ENCODE peak calls at places on chromosomes 12 and 14, in nine cellular contexts. C is psoas muscle, L is adrenal gland, P is choroid plexus epithelial cell, X is mucosa of descending colon, J is fibroblast of lung, U is neural progenitor cell, W is HFF-Myc, I is HCT116. N is an unnamed sample.

GRCh38 chr14:59427653-59428578 is 37.3 kb downstream of the GPR135 start:
- DNase-seq in C (peak; percentile 58), L (peak; percentile 49), P (peak; percentile 55), X (no peak), J (peak; percentile 58), U (no peak), W (no peak), I (no peak), N (no peak)

GRCh38 chr14:58533417-58533816 is 104.3 kb upstream of the DACT1 start:
- DNase-seq in C (no peak), L (no peak), P (peak; percentile 37), X (no peak), J (peak; percentile 33), U (peak; percentile 39), W (peak; percentile 7), I (no peak), N (no peak)

GRCh38 chr12:98955284-98955683 is 310.2 kb downstream of the APAF1 start:
- DNase-seq in C (no peak), L (no peak), P (peak; percentile 32), X (no peak), J (no peak), U (peak; percentile 49), W (no peak), I (peak; percentile 27), N (peak; percentile 41)

GRCh38 chr14:55701638-55702037 is 121.6 kb downstream of the KTN1 start:
- DNase-seq in C (no peak), L (no peak), P (no peak), X (no peak), J (peak; percentile 82), U (no peak), W (no peak), I (no peak), N (peak; percentile 88)

GRCh38 chr12:109861689-109862314 is 18.5 kb downstream of the GLTP start:
- DNase-seq in C (no peak), L (no peak), P (peak; percentile 16), X (no peak), J (no peak), U (no peak), W (no peak), I (no peak), N (no peak)

GRCh38 chr12:67981236-67982164 is 7.7 kb upstream of the IFNG-AS1 start:
- DNase-seq in C (no peak), L (peak; percentile 51), P (peak; percentile 93), X (no peak), J (peak; percentile 96), U (no peak), W (peak; percentile 55), I (peak; percentile 81), N (peak; percentile 87)

GRCh38 chr12:95605875-95606274 is 54.6 kb upstream of the USP44 start:
- DNase-seq in C (no peak), L (peak; percentile 49), P (no peak), X (no peak), J (peak; percentile 41), U (no peak), W (no peak), I (no peak), N (no peak)

GRCh38 chr14:53409974-53410373 is 256.9 kb upstream of the DDHD1 start:
- DNase-seq in C (no peak), L (no peak), P (peak; percentile 23), X (no peak), J (peak; percentile 78), U (no peak), W (no peak), I (no peak), N (peak; percentile 17)

GRCh38 chr12:65536876-65537661 is 258.6 kb downstream of the MSRB3 start:
- DNase-seq in C (no peak), L (peak; percentile 22), P (peak; percentile 100), X (no peak), J (peak; percentile 100), U (no peak), W (peak; percentile 99), I (peak; percentile 100), N (peak; percentile 100)

GRCh38 chr12:87253157-87253556 is 776.0 kb downstream of the C12orf50 start:
- DNase-seq in C (no peak), L (no peak), P (peak; percentile 13), X (no peak), J (peak; percentile 6), U (no peak), W (no peak), I (no peak), N (peak; percentile 51)

GRCh38 chr12:7667025-7667575 is 1.4 kb upstream of the APOBEC1 start:
- DNase-seq in C (no peak), L (no peak), P (peak; percentile 11), X (no peak), J (no peak), U (no peak), W (no peak), I (peak; percentile 19), N (no peak)

GRCh38 chr14:86003998-86004397 is 474.1 kb downstream of the FLRT2 start:
- DNase-seq in C (no peak), L (no peak), P (peak; percentile 89), X (no peak), J (peak; percentile 71), U (no peak), W (no peak), I (no peak), N (peak; percentile 7)

GRCh38 chr12:122983789-122984515 is 3.5 kb downstream of the ARL6IP4 start:
- DNase-seq in C (no peak), L (peak; percentile 35), P (peak; percentile 45), X (no peak), J (peak; percentile 11), U (no peak), W (no peak), I (no peak), N (no peak)

GRCh38 chr12:24482882-24483604 is 465.9 kb downstream of the BCAT1 start:
- DNase-seq in C (no peak), L (no peak), P (no peak), X (no peak), J (peak; percentile 36), U (no peak), W (no peak), I (no peak), N (peak; percentile 8)

GRCh38 chr12:125228519-125229260 is 163.5 kb downstream of the AACS start:
- DNase-seq in C (no peak), L (no peak), P (no peak), X (no peak), J (no peak), U (no peak), W (no peak), I (no peak), N (no peak)

GRCh38 chr14:91377700-91378652 is 39.6 kb downstream of the CCDC88C start:
- DNase-seq in C (no peak), L (no peak), P (no peak), X (peak; percentile 54), J (no peak), U (no peak), W (peak; percentile 58), I (no peak), N (no peak)
- H3K4me3 ChIP-seq in C (no peak overlapping the region), L (no peak overlapping the region), P (no peak overlapping the region), X (no peak overlapping the region), J (no peak overlapping the region), U (no peak overlapping the region), W (no peak overlapping the region), I (no peak overlapping the region), N (no peak overlapping the region)

GRCh38 chr12:77734489-77734888 is 96.2 kb upstream of the NAV3 start:
- DNase-seq in C (no peak), L (peak; percentile 56), P (peak; percentile 67), X (no peak), J (peak; percentile 53), U (no peak), W (no peak), I (no peak), N (no peak)

GRCh38 chr12:77741974-77742517 is 88.6 kb upstream of the NAV3 start:
- DNase-seq in C (no peak), L (no peak), P (no peak), X (no peak), J (no peak), U (no peak), W (no peak), I (no peak), N (no peak)

DNA sequence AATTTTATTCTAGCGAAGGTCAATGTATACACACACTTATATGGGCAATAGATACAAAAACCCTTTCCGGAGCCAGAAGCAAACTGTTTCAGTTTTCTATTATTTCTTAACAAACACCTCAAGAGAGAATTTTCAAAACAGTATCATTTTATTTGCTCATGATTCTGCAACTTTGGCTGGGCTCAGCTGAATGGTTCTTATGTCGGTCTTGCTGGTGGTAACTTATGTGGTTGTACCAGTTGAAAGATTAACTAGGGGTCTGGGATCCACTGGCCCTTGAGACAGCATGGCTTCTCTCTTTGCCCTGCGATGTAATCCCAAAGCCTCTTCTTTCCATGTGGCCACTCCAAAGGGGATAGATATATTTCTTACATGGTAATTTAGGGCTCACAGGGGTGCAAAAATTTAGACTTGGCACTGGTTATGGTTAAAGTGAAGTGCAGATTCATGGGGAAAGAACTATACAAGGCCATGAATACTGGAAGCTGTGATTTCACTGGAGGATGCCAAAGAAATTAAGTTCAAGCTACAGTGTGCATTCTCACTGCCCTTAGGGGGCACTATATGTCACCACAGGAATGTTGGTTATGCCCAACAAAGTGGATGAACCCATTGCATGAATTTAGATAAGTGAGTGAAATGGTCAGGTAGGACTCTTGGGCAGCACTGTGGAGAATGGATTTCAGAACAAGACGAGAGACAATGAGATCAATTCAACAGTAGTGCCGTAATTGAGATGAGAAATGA is 94.3 kb upstream of the NAV3 start:
- DNase-seq in C (no peak), L (no peak), P (no peak), X (no peak), J (no peak), U (no peak), W (no peak), I (no peak), N (no peak)
- TF ChIP-seq CTCF in C (no peak), L (no peak), P (no peak), X (no peak), J (no peak), U (no peak), W (no peak), I (peak; percentile 25), N (no peak)

GRCh38 chr14:38070213-38070612 is 137.5 kb upstream of the SSTR1 start:
- DNase-seq in C (no peak), L (no peak), P (no peak), X (no peak), J (no peak), U (no peak), W (no peak), I (no peak), N (no peak)

DNA sequence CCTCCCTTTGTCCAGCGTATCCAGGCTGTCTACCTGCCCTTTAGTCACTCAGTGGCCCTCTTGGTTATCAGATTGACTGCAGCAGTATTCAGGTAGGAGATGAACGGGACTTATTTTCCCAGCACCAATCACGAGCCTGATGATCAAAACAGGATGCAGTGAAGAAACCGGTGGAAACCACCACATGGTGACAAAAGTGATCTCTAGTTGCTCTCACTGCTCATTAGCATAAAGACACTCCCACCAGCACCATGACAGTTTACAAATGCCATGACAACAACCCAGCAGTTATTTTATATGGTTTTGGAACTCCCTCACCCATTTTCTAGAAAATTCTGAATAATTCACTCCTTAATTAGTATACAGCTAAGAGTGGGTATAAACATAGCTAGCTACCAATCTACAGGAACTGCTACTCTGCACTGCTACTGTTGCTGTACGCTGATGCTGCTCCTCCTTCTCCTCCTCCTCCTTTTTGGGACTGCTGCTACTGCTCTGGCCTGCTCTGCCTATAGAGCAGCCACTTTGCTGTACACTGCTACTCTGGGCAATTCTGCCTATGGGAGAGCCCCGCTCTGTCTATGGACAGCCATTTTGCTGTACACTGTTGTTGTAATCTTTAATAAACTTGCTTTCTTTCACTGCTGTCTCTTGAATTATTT is 142.5 kb upstream of the SSTR1 start:
- DNase-seq in C (no peak), L (no peak), P (no peak), X (no peak), J (no peak), U (no peak), W (no peak), I (no peak), N (no peak)
- H3K4me3 ChIP-seq in C (no peak overlapping the region), L (no peak overlapping the region), P (no peak overlapping the region), X (no peak overlapping the region), J (no peak overlapping the region), U (no peak overlapping the region), W (no peak overlapping the region), I (no peak overlapping the region), N (no peak overlapping the region)

GRCh38 chr12:100200450-100201181 is at the start of gene ACTR6:
- DNase-seq in C (peak; percentile 93), L (peak; percentile 97), P (peak; percentile 98), X (peak; percentile 96), J (peak; percentile 95), U (peak; percentile 97), W (peak; percentile 91), I (peak; percentile 92), N (peak; percentile 91)
- TF ChIP-seq CTCF in C (no peak), L (no peak), P (peak; percentile 16), X (no peak), J (no peak), U (no peak), W (no peak), I (no peak), N (no peak)

N was measured in bronchial epithelial cell.